ENCODE peak calls at places on chromosomes 16 and 17, in seven cellular contexts. One of them, this sample, is unnamed.
A peak's percentile ranks its signal among the peaks of the same experiment; 100 is the strongest.

GRCh38 chr17:77692571-77693161 is 265.8 kb upstream of the TNRC6C start:
- DNase-seq in tibial artery: no peak
- DNase-seq in body of pancreas: no peak
- DNase-seq in cardiac muscle cell: no peak
- DNase-seq in psoas muscle: no peak
- DNase-seq in uterus: no peak
- DNase-seq in colonic mucosa: peak; percentile 14
- DNase-seq in this sample: no peak

GRCh38 chr17:77127735-77128361 is 12.9 kb upstream of the SEC14L1 start:
- DNase-seq in tibial artery: peak; percentile 70
- DNase-seq in body of pancreas: peak; percentile 72
- DNase-seq in cardiac muscle cell: peak; percentile 59
- DNase-seq in psoas muscle: peak; percentile 75
- DNase-seq in uterus: no peak
- DNase-seq in colonic mucosa: peak; percentile 66
- DNase-seq in this sample: peak; percentile 75

GRCh38 chr16:303760-304505 is 21.0 kb downstream of the PDIA2 start:
- DNase-seq in tibial artery: no peak
- DNase-seq in body of pancreas: no peak
- DNase-seq in cardiac muscle cell: peak; percentile 17
- DNase-seq in psoas muscle: no peak
- DNase-seq in uterus: no peak
- DNase-seq in colonic mucosa: no peak
- DNase-seq in this sample: no peak

GRCh38 chr17:43170140-43170765 is 761 bp upstream of the NBR1 start:
- DNase-seq in tibial artery: peak; percentile 96
- DNase-seq in body of pancreas: peak; percentile 97
- DNase-seq in cardiac muscle cell: peak; percentile 98
- DNase-seq in psoas muscle: peak; percentile 87
- DNase-seq in uterus: peak; percentile 83
- DNase-seq in colonic mucosa: peak; percentile 93
- DNase-seq in this sample: peak; percentile 58

GRCh38 chr16:69199382-69199781 is 12.4 kb downstream of the SNTB2 start:
- DNase-seq in tibial artery: no peak
- DNase-seq in body of pancreas: no peak
- DNase-seq in cardiac muscle cell: peak; percentile 88
- DNase-seq in psoas muscle: peak; percentile 42
- DNase-seq in uterus: peak; percentile 74
- DNase-seq in colonic mucosa: no peak
- DNase-seq in this sample: no peak

GRCh38 chr17:64281962-64282752 is 19.1 kb upstream of the TEX2 start:
- DNase-seq in tibial artery: peak; percentile 64
- DNase-seq in body of pancreas: peak; percentile 77
- DNase-seq in cardiac muscle cell: peak; percentile 90
- DNase-seq in psoas muscle: peak; percentile 37
- DNase-seq in uterus: peak; percentile 40
- DNase-seq in colonic mucosa: peak; percentile 32
- DNase-seq in this sample: peak; percentile 36

GRCh38 chr17:69524854-69525253 is 110.4 kb downstream of the MAP2K6 start:
- DNase-seq in tibial artery: no peak
- DNase-seq in body of pancreas: no peak
- DNase-seq in cardiac muscle cell: no peak
- DNase-seq in psoas muscle: no peak
- DNase-seq in uterus: no peak
- DNase-seq in colonic mucosa: no peak
- DNase-seq in this sample: no peak

GRCh38 chr16:30350134-30350871 is 4.8 kb downstream of the CD2BP2 start:
- DNase-seq in tibial artery: no peak
- DNase-seq in body of pancreas: no peak
- DNase-seq in cardiac muscle cell: no peak
- DNase-seq in psoas muscle: no peak
- DNase-seq in uterus: no peak
- DNase-seq in colonic mucosa: no peak
- DNase-seq in this sample: no peak

GRCh38 chr17:27640790-27641189 is 9.8 kb downstream of the LGALS9 start:
- DNase-seq in tibial artery: no peak
- DNase-seq in body of pancreas: no peak
- DNase-seq in cardiac muscle cell: no peak
- DNase-seq in psoas muscle: no peak
- DNase-seq in uterus: no peak
- DNase-seq in colonic mucosa: no peak
- DNase-seq in this sample: no peak

GRCh38 chr17:68455756-68456528 is 1.4 kb downstream of the WIPI1 start:
- DNase-seq in tibial artery: no peak
- DNase-seq in body of pancreas: peak; percentile 70
- DNase-seq in cardiac muscle cell: peak; percentile 95
- DNase-seq in psoas muscle: no peak
- DNase-seq in uterus: no peak
- DNase-seq in colonic mucosa: no peak
- DNase-seq in this sample: no peak

GRCh38 chr17:17156511-17156910 is 49.6 kb downstream of the PLD6 start:
- DNase-seq in tibial artery: no peak
- DNase-seq in body of pancreas: no peak
- DNase-seq in cardiac muscle cell: peak; percentile 11
- DNase-seq in psoas muscle: no peak
- DNase-seq in uterus: no peak
- DNase-seq in colonic mucosa: no peak
- DNase-seq in this sample: no peak

GRCh38 chr16:4350787-4351659 is at the start of gene PAM16:
- DNase-seq in tibial artery: peak; percentile 96
- DNase-seq in body of pancreas: peak; percentile 97
- DNase-seq in cardiac muscle cell: peak; percentile 96
- DNase-seq in psoas muscle: peak; percentile 98
- DNase-seq in uterus: peak; percentile 98
- DNase-seq in colonic mucosa: peak; percentile 98
- DNase-seq in this sample: peak; percentile 95

GRCh38 chr16:23857901-23858300 is 22.1 kb downstream of the PRKCB start:
- DNase-seq in tibial artery: no peak
- DNase-seq in body of pancreas: no peak
- DNase-seq in cardiac muscle cell: no peak
- DNase-seq in psoas muscle: no peak
- DNase-seq in uterus: no peak
- DNase-seq in colonic mucosa: no peak
- DNase-seq in this sample: no peak

GRCh38 chr16:66409156-66409555 is 17.9 kb upstream of the BEAN1 start:
- DNase-seq in tibial artery: no peak
- DNase-seq in body of pancreas: no peak
- DNase-seq in cardiac muscle cell: peak; percentile 80
- DNase-seq in psoas muscle: no peak
- DNase-seq in uterus: no peak
- DNase-seq in colonic mucosa: no peak
- DNase-seq in this sample: no peak

GRCh38 chr16:81445143-81445922 is 725 bp downstream of the CMIP start:
- DNase-seq in tibial artery: no peak
- DNase-seq in body of pancreas: peak; percentile 61
- DNase-seq in cardiac muscle cell: no peak
- DNase-seq in psoas muscle: peak; percentile 33
- DNase-seq in uterus: peak; percentile 36
- DNase-seq in colonic mucosa: no peak
- DNase-seq in this sample: peak; percentile 32

GRCh38 chr17:59427996-59428395 is 96.5 kb downstream of the YPEL2 start:
- DNase-seq in tibial artery: no peak
- DNase-seq in body of pancreas: no peak
- DNase-seq in cardiac muscle cell: peak; percentile 59
- DNase-seq in psoas muscle: no peak
- DNase-seq in uterus: peak; percentile 52
- DNase-seq in colonic mucosa: no peak
- DNase-seq in this sample: no peak

GRCh38 chr16:49474741-49475140 is 101.1 kb downstream of the C16orf78 start:
- DNase-seq in tibial artery: peak; percentile 5
- DNase-seq in body of pancreas: no peak
- DNase-seq in cardiac muscle cell: no peak
- DNase-seq in psoas muscle: no peak
- DNase-seq in uterus: no peak
- DNase-seq in colonic mucosa: no peak
- DNase-seq in this sample: no peak

GRCh38 chr17:37361543-37361942 is 14.2 kb upstream of the C17orf78 start:
- DNase-seq in tibial artery: no peak
- DNase-seq in body of pancreas: no peak
- DNase-seq in cardiac muscle cell: no peak
- DNase-seq in psoas muscle: no peak
- DNase-seq in uterus: no peak
- DNase-seq in colonic mucosa: no peak
- DNase-seq in this sample: no peak

GRCh38 chr16:12267491-12267890 is 291.0 kb downstream of the SNX29 start:
- DNase-seq in tibial artery: no peak
- DNase-seq in body of pancreas: no peak
- DNase-seq in cardiac muscle cell: peak; percentile 48
- DNase-seq in psoas muscle: no peak
- DNase-seq in uterus: no peak
- DNase-seq in colonic mucosa: no peak
- DNase-seq in this sample: no peak

GRCh38 chr17:72445055-72445991 is 324.5 kb downstream of the SOX9 start:
- DNase-seq in tibial artery: no peak
- DNase-seq in body of pancreas: no peak
- DNase-seq in cardiac muscle cell: no peak
- DNase-seq in psoas muscle: no peak
- DNase-seq in uterus: no peak
- DNase-seq in colonic mucosa: peak; percentile 84
- DNase-seq in this sample: no peak

DNA sequence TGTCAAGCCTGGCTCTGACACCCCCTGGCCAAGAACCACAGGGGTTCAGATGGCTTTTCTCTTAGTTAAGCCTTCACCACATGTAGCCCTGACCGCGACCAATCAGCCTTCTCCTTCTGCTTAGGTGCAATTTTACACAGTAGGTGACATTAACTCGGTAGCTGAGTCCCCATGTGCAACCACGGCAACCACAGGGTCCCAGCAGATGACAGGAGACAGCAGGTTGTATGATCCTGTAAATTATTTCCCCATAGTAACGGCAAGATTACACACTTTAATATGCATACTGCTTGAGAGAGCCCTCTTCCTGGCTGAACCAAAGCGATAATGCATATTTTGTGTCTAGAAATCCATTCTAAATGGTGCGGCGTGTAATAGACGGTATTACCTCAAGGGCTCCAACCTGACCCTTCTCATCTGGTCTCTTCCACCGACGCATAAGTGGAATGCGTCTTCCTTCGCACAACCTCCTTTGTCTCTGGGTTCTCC is 458.7 kb upstream of the ZFHX3 start:
- DNase-seq in tibial artery: no peak
- DNase-seq in body of pancreas: no peak
- DNase-seq in cardiac muscle cell: no peak
- DNase-seq in psoas muscle: no peak
- DNase-seq in uterus: no peak
- DNase-seq in colonic mucosa: no peak
- DNase-seq in this sample: no peak
- H3K27ac ChIP-seq in tibial artery: no peak overlapping the region
- H3K27ac ChIP-seq in body of pancreas: no peak overlapping the region
- H3K27ac ChIP-seq in cardiac muscle cell: no peak overlapping the region
- H3K27ac ChIP-seq in psoas muscle: no peak overlapping the region
- H3K27ac ChIP-seq in uterus: no peak overlapping the region
- H3K27ac ChIP-seq in colonic mucosa: no peak overlapping the region
- H3K27ac ChIP-seq in this sample: no peak overlapping the region

DNA sequence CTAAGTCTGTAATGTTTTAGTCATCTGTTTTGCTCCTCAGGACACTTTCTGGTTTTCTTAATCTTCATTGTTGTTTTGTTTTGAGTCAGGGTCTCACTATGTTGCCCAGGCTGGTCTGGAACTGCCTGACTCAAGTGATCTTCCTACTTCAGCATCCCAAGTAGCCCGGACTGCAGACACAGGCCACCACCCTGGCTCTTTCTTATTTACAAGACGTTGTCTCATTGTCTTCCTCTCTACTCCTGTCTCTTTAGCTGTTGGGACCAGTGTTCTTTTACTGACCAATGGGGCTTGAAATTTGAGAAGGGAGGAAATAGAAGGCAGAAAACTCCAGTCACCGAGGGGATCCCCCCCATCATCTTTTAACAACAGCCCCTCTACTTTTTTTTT is 1.2 kb downstream of the SCPEP1 start:
- DNase-seq in tibial artery: no peak
- DNase-seq in body of pancreas: no peak
- DNase-seq in cardiac muscle cell: no peak
- DNase-seq in psoas muscle: no peak
- DNase-seq in uterus: no peak
- DNase-seq in colonic mucosa: no peak
- DNase-seq in this sample: no peak
- H3K4me3 ChIP-seq in tibial artery: peak overlapping the region; percentile 63
- H3K4me3 ChIP-seq in body of pancreas: no peak overlapping the region
- H3K4me3 ChIP-seq in cardiac muscle cell: no peak overlapping the region
- H3K4me3 ChIP-seq in psoas muscle: peak overlapping the region; percentile 79
- H3K4me3 ChIP-seq in uterus: peak overlapping the region; percentile 57
- H3K4me3 ChIP-seq in colonic mucosa: no peak overlapping the region
- H3K4me3 ChIP-seq in this sample: no peak overlapping the region

GRCh38 chr16:87616556-87616955 is 14.2 kb downstream of the JPH3 start:
- DNase-seq in tibial artery: no peak
- DNase-seq in body of pancreas: no peak
- DNase-seq in cardiac muscle cell: no peak
- DNase-seq in psoas muscle: no peak
- DNase-seq in uterus: no peak
- DNase-seq in colonic mucosa: no peak
- DNase-seq in this sample: no peak
- H3K27ac ChIP-seq in tibial artery: no peak overlapping the region
- H3K27ac ChIP-seq in body of pancreas: no peak overlapping the region
- H3K27ac ChIP-seq in cardiac muscle cell: no peak overlapping the region
- H3K27ac ChIP-seq in psoas muscle: no peak overlapping the region
- H3K27ac ChIP-seq in uterus: no peak overlapping the region
- H3K27ac ChIP-seq in colonic mucosa: no peak overlapping the region
- H3K27ac ChIP-seq in this sample: no peak overlapping the region

DNA sequence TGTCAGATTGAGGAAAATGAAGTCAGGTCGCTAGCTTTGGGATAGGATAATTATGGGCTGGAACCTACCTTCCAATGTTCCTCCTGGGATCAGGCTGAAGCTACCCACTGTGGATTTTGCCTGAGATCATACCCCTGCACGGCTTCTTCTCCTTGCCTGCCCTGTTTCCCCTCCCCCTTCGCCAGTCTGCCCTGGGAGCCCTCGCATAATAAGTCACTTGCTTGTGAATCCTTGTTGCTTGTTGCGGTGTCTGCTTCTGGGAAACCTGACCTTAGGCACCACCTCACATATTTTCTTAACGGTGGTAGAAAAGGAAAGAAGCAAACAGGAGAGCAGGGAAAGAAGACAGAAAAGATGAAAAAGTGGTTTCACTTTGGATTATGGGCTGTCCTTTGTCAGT is 13.3 kb upstream of the PMP22 start:
- DNase-seq in tibial artery: no peak
- DNase-seq in body of pancreas: no peak
- DNase-seq in cardiac muscle cell: no peak
- DNase-seq in psoas muscle: no peak
- DNase-seq in uterus: no peak
- DNase-seq in colonic mucosa: no peak
- DNase-seq in this sample: no peak
- H3K4me3 ChIP-seq in tibial artery: no peak overlapping the region
- H3K4me3 ChIP-seq in body of pancreas: no peak overlapping the region
- H3K4me3 ChIP-seq in cardiac muscle cell: no peak overlapping the region
- H3K4me3 ChIP-seq in psoas muscle: no peak overlapping the region
- H3K4me3 ChIP-seq in uterus: no peak overlapping the region
- H3K4me3 ChIP-seq in colonic mucosa: no peak overlapping the region
- H3K4me3 ChIP-seq in this sample: no peak overlapping the region

DNA sequence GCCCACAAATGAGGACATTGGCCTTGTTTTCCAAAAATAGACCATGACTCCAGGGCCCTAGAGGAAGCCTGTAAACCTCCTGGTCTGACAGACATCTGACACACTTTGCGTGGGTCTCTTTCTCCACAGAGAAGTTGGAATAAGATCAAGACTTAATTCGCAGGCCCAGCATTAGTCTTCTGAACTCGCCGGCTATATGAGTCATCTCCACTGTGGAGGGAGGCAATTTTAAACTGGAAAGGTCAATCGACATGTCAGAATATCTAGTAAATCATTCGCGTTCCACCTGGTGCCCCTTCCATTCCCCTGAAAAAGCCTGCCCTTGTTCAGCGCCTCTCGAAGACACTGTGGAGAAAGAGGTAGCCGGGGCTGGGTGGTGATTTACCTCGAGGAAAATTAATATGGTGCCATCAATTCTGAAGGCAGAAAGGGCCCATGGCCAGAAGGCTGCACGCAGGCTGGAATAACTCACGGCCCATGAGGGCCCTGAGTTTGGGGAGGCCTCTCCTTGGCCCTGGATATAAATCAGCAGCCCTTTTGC is 140.2 kb downstream of the CLEC16A start:
- DNase-seq in tibial artery: no peak
- DNase-seq in body of pancreas: no peak
- DNase-seq in cardiac muscle cell: peak; percentile 75
- DNase-seq in psoas muscle: no peak
- DNase-seq in uterus: peak; percentile 80
- DNase-seq in colonic mucosa: no peak
- DNase-seq in this sample: no peak
- H3K27ac ChIP-seq in tibial artery: no peak overlapping the region
- H3K27ac ChIP-seq in body of pancreas: no peak overlapping the region
- H3K27ac ChIP-seq in cardiac muscle cell: peak overlapping the region; percentile 82
- H3K27ac ChIP-seq in psoas muscle: peak overlapping the region; percentile 64
- H3K27ac ChIP-seq in uterus: peak overlapping the region; percentile 81
- H3K27ac ChIP-seq in colonic mucosa: no peak overlapping the region
- H3K27ac ChIP-seq in this sample: no peak overlapping the region